ENCODE peak calls at places on chromosomes 11 and 22, in ten cellular contexts. T, K, C, H, V, B, S, E, Z and U are unnamed samples.

GRCh38 chr11:91946397-91947090 is 278.1 kb upstream of the FAT3 start:
- DNase-seq in S (no peak), H (peak; percentile 34), E (no peak), V (no peak), C (no peak), K (no peak), T (no peak), Z (peak; percentile 20), B (no peak), U (no peak)

GRCh38 chr11:85348945-85349344 is 278.2 kb downstream of the DLG2 start:
- DNase-seq in K (no peak), H (no peak), T (no peak), B (no peak), E (no peak), C (no peak), S (no peak), Z (no peak), V (no peak), U (no peak)

GRCh38 chr22:21639359-21639758 is 2.7 kb upstream of the SDF2L1 start:
- DNase-seq in V (no peak), Z (no peak), C (no peak), S (no peak), K (no peak), T (no peak), E (no peak), B (no peak), H (no peak), U (no peak)

GRCh38 chr11:74487875-74488274 is 5.6 kb downstream of the LIPT2 start:
- DNase-seq in C (peak; percentile 19), Z (no peak), V (no peak), K (no peak), S (peak; percentile 26), H (peak; percentile 9), B (no peak), E (no peak), T (no peak), U (no peak)

GRCh38 chr11:2927493-2927800 is 1.8 kb downstream of the PHLDA2 start:
- DNase-seq in B (no peak), H (no peak), S (no peak), Z (no peak), C (no peak), K (no peak), E (no peak), V (no peak), T (no peak), U (no peak)

GRCh38 chr22:25016311-25016710 is 63.8 kb downstream of the KIAA1671 start:
- DNase-seq in V (no peak), T (no peak), H (no peak), K (no peak), B (no peak), E (no peak), C (no peak), Z (no peak), S (no peak), U (no peak)

GRCh38 chr22:42417645-42418303 is 14.4 kb downstream of the NFAM1 start:
- DNase-seq in V (no peak), B (no peak), Z (no peak), E (no peak), H (no peak), T (no peak), S (no peak), K (no peak), C (no peak), U (no peak)

GRCh38 chr11:8068605-8069221 is 12.3 kb upstream of the TUB start:
- DNase-seq in E (no peak), S (no peak), B (peak; percentile 19), H (peak; percentile 93), K (no peak), V (no peak), C (no peak), Z (no peak), T (peak; percentile 69), U (no peak)

GRCh38 chr22:24727218-24727851 is 47.2 kb downstream of the PIWIL3 start:
- DNase-seq in B (peak; percentile 44), E (no peak), Z (peak; percentile 82), T (no peak), C (no peak), K (no peak), S (no peak), V (no peak), H (peak; percentile 94), U (no peak)

GRCh38 chr11:46247664-46248063 is 29.8 kb upstream of the CREB3L1 start:
- DNase-seq in Z (peak; percentile 66), K (no peak), E (no peak), B (peak; percentile 83), S (peak; percentile 75), H (peak; percentile 77), T (no peak), V (no peak), C (peak; percentile 38), U (peak; percentile 70)

GRCh38 chr11:64996710-64997380 is at the start of gene BATF2:
- DNase-seq in H (peak; percentile 90), E (peak; percentile 57), V (peak; percentile 90), Z (peak; percentile 60), K (peak; percentile 28), C (peak; percentile 62), T (peak; percentile 83), S (peak; percentile 76), B (peak; percentile 92), U (peak; percentile 61)
- TF ChIP-seq CTCF in H (peak; percentile 53), E (peak; percentile 26), V (peak; percentile 60), Z (peak; percentile 56), K (peak; percentile 54), C (peak; percentile 66), T (peak; percentile 37), S (no peak), B (peak; percentile 22), U (peak; percentile 48)

GRCh38 chr22:37931893-37932389 is 21.5 kb downstream of the C22orf23 start:
- DNase-seq in H (no peak), C (peak; percentile 48), S (no peak), V (no peak), T (no peak), E (no peak), B (no peak), K (no peak), Z (no peak), U (no peak)

GRCh38 chr22:37929390-37929789 is 23.3 kb downstream of the MICALL1 start:
- DNase-seq in Z (no peak), C (no peak), V (no peak), H (no peak), K (no peak), B (no peak), T (no peak), S (no peak), E (no peak), U (no peak)

GRCh38 chr22:37932401-37932800 is 21.0 kb downstream of the C22orf23 start:
- DNase-seq in V (no peak), H (no peak), K (no peak), Z (no peak), C (no peak), E (no peak), T (no peak), S (no peak), B (no peak), U (no peak)

GRCh38 chr22:37930270-37930951 is 23.0 kb downstream of the C22orf23 start:
- DNase-seq in B (peak; percentile 13), V (no peak), Z (no peak), E (no peak), S (peak; percentile 36), K (no peak), T (no peak), H (peak; percentile 27), C (peak; percentile 49), U (no peak)

DNA sequence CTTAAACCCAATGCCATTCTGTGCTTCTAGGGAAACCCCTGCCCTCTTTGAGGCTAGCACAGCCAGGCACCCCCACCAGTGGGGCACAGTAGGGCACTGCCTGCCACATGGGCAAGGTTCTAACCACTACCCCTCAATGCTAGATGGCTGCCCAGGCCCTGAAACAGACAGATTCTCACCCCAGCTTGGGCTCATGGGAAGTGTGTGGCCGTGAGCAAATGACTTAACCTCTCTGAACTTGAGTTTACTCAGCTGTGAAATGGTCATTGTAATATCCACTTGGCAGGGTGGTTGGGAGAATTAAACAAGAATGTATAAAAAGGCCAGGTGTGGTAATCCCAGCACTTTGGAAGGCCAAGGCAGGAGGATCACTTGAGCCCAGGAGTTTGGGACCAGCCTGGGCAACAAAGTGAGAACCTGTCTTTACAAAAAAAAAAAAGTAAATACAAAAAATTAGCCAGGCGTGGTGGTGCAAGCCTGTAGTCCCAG is 22.4 kb downstream of the C22orf23 start:
- DNase-seq in T (no peak), V (no peak), B (no peak), H (no peak), Z (no peak), K (no peak), S (no peak), E (no peak), C (no peak), U (no peak)
- TF ChIP-seq CTCF in T (no peak), V (no peak), B (no peak), H (no peak), Z (no peak), K (no peak), S (no peak), E (no peak), C (peak; percentile 35), U (no peak)

DNA sequence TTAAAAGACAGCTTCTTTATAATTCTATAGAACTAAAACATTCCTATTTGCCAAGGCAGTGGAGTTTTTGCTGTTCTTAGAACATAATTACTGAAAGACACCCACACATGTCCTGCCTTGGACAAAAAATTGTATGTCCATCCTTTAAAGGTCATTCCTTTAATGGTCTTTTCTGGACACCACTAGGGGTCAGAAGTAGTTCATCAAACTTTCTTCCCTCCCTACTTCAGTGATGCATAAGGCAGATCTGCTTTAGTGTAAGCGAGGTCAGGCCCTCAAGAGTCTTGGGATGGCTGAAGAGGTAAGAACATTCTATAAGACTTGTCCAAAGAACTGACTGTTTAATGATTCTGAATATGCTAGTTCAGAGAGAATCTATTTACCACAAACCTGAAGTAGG is 4.3 kb upstream of the OR51V1 start:
- DNase-seq in T (no peak), E (no peak), K (peak; percentile 24), Z (peak; percentile 58), H (peak; percentile 81), C (peak; percentile 7), V (no peak), S (no peak), B (no peak), U (peak; percentile 38)
- TF ChIP-seq CTCF in T (no peak), E (peak; percentile 43), K (peak; percentile 67), Z (peak; percentile 67), H (peak; percentile 62), C (peak; percentile 53), V (peak; percentile 39), S (no peak), B (no peak), U (peak; percentile 54)

DNA sequence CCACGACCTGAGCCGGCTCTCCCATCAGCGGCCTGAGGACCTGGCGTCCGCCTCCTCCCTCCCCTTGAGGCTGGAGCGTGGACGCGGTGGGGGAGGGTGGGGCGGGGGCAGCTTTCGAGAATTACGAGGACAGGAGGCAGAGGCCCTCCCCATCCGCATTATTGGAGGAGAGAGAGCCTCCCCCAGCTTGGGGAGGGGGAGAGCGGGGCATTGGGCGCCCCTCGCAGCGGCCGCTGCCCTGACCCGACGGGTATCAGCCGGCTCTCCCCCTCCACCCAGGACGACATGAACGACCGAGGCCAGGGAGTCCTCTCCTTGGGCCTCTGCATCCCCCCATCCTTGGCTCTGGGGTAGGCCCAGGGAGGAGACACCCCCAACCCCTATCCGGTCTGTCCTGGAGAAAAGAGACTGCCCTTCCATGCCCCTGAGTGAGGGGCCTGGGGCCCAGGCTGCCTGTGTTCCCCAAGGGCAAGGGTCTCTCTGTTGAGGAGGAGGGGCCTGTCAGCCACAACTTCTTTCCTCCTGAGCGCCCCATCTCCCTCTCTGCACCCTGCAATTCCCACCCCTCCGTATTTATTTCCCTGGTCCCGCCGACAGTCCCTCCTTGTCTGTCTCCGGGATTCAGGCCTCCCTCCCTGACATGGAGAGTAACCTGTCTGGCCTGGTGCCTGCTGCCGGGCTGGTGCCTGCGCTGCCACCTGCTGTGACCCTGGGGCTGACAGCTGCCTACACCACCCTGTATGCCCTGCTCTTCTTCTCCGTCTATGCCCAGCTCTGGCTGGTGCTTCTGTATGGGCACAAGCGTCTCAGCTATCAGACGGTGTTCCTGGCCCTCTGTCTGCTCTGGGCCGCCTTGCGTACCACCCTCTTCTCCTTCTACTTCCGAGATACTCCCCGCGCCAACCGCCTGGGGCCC is 495 bp downstream of the GPR137 start:
- DNase-seq in H (no peak), V (no peak), B (peak; percentile 55), S (no peak), K (no peak), C (peak; percentile 48), T (no peak), E (no peak), Z (no peak), U (no peak)
- TF ChIP-seq CTCF in H (no peak), V (no peak), B (no peak), S (no peak), K (no peak), C (peak; percentile 62), T (no peak), E (no peak), Z (peak; percentile 32), U (peak; percentile 45)